ENCODE peak calls at places on chromosomes 6 and 20, in five cellular contexts. One of them, this sample, is unnamed.

GRCh38 chr20:2285618-2286017 is 10.2 kb upstream of the TGM3 start:
- DNase-seq in HL-60: no peak
- DNase-seq in tibial nerve: no peak
- DNase-seq in transverse colon: no peak
- DNase-seq in hepatocyte: no peak
- DNase-seq in this sample: no peak

GRCh38 chr6:130033999-130034814 is 15.8 kb downstream of the L3MBTL3 start:
- DNase-seq in HL-60: no peak
- DNase-seq in tibial nerve: no peak
- DNase-seq in transverse colon: no peak
- DNase-seq in hepatocyte: peak; percentile 54
- DNase-seq in this sample: no peak

GRCh38 chr6:42453649-42454427 is 2.1 kb upstream of the TRERF1 start:
- DNase-seq in HL-60: no peak
- DNase-seq in tibial nerve: no peak
- DNase-seq in transverse colon: peak; percentile 66
- DNase-seq in hepatocyte: peak; percentile 76
- DNase-seq in this sample: no peak

GRCh38 chr6:146860583-146860982 is 261.8 kb downstream of the ADGB start:
- DNase-seq in HL-60: no peak
- DNase-seq in tibial nerve: no peak
- DNase-seq in transverse colon: no peak
- DNase-seq in hepatocyte: no peak
- DNase-seq in this sample: no peak

GRCh38 chr6:141753180-141753579 is 379.5 kb upstream of the GJE1 start:
- DNase-seq in HL-60: no peak
- DNase-seq in tibial nerve: no peak
- DNase-seq in transverse colon: no peak
- DNase-seq in hepatocyte: no peak
- DNase-seq in this sample: no peak

GRCh38 chr6:131642565-131643261 is 5.6 kb downstream of the ENPP3 start:
- DNase-seq in HL-60: no peak
- DNase-seq in tibial nerve: no peak
- DNase-seq in transverse colon: no peak
- DNase-seq in hepatocyte: no peak
- DNase-seq in this sample: no peak

GRCh38 chr20:8244637-8245036 is 112.6 kb downstream of the PLCB1 start:
- DNase-seq in HL-60: no peak
- DNase-seq in tibial nerve: no peak
- DNase-seq in transverse colon: no peak
- DNase-seq in hepatocyte: peak; percentile 40
- DNase-seq in this sample: no peak

GRCh38 chr6:30264731-30265130 is 51.5 kb upstream of the TRIM26 start:
- DNase-seq in HL-60: no peak
- DNase-seq in tibial nerve: no peak
- DNase-seq in transverse colon: no peak
- DNase-seq in hepatocyte: no peak
- DNase-seq in this sample: no peak

GRCh38 chr6:7684076-7684475 is 41.8 kb upstream of the BMP6 start:
- DNase-seq in HL-60: no peak
- DNase-seq in tibial nerve: no peak
- DNase-seq in transverse colon: no peak
- DNase-seq in hepatocyte: no peak
- DNase-seq in this sample: no peak

GRCh38 chr6:152353440-152353839 is 283.7 kb downstream of the SYNE1 start:
- DNase-seq in HL-60: no peak
- DNase-seq in tibial nerve: no peak
- DNase-seq in transverse colon: no peak
- DNase-seq in hepatocyte: no peak
- DNase-seq in this sample: no peak

GRCh38 chr6:4640139-4640538 is 136.1 kb upstream of the CDYL start:
- DNase-seq in HL-60: no peak
- DNase-seq in tibial nerve: no peak
- DNase-seq in transverse colon: no peak
- DNase-seq in hepatocyte: no peak
- DNase-seq in this sample: no peak

GRCh38 chr20:4216142-4216735 is 200.9 kb upstream of the RNF24 start:
- DNase-seq in HL-60: no peak
- DNase-seq in tibial nerve: no peak
- DNase-seq in transverse colon: no peak
- DNase-seq in hepatocyte: no peak
- DNase-seq in this sample: no peak

GRCh38 chr6:170106906-170107525 is 183.9 kb downstream of the DLL1 start:
- DNase-seq in HL-60: no peak
- DNase-seq in tibial nerve: no peak
- DNase-seq in transverse colon: no peak
- DNase-seq in hepatocyte: no peak
- DNase-seq in this sample: no peak

GRCh38 chr6:79710127-79710526 is 79.0 kb downstream of the SH3BGRL2 start:
- DNase-seq in HL-60: no peak
- DNase-seq in tibial nerve: no peak
- DNase-seq in transverse colon: peak; percentile 10
- DNase-seq in hepatocyte: no peak
- DNase-seq in this sample: no peak

GRCh38 chr6:14635195-14635594 is 517.6 kb downstream of the CD83 start:
- DNase-seq in HL-60: no peak
- DNase-seq in tibial nerve: no peak
- DNase-seq in transverse colon: peak; percentile 57
- DNase-seq in hepatocyte: no peak
- DNase-seq in this sample: peak; percentile 48

GRCh38 chr20:32458837-32459220 is 100.7 kb downstream of the ASXL1 start:
- DNase-seq in HL-60: no peak
- DNase-seq in tibial nerve: no peak
- DNase-seq in transverse colon: no peak
- DNase-seq in hepatocyte: no peak
- DNase-seq in this sample: no peak

GRCh38 chr20:32327087-32327681 is 30.9 kb upstream of the ASXL1 start:
- DNase-seq in HL-60: no peak
- DNase-seq in tibial nerve: no peak
- DNase-seq in transverse colon: no peak
- DNase-seq in hepatocyte: peak; percentile 78
- DNase-seq in this sample: no peak

GRCh38 chr6:132414761-132415160 is 13.5 kb upstream of the MOXD1 start:
- DNase-seq in HL-60: no peak
- DNase-seq in tibial nerve: no peak
- DNase-seq in transverse colon: no peak
- DNase-seq in hepatocyte: no peak
- DNase-seq in this sample: no peak

GRCh38 chr6:112800916-112801315 is 453.8 kb downstream of the RFPL4B start:
- DNase-seq in HL-60: no peak
- DNase-seq in tibial nerve: no peak
- DNase-seq in transverse colon: no peak
- DNase-seq in hepatocyte: no peak
- DNase-seq in this sample: no peak

GRCh38 chr6:40789143-40789764 is 202.1 kb upstream of the LRFN2 start:
- DNase-seq in HL-60: no peak
- DNase-seq in tibial nerve: no peak
- DNase-seq in transverse colon: no peak
- DNase-seq in hepatocyte: no peak
- DNase-seq in this sample: peak; percentile 23

GRCh38 chr6:56947931-56948330 is 7.0 kb upstream of the BEND6 start:
- DNase-seq in HL-60: no peak
- DNase-seq in tibial nerve: no peak
- DNase-seq in transverse colon: no peak
- DNase-seq in hepatocyte: no peak
- DNase-seq in this sample: no peak

GRCh38 chr20:58366866-58367265 is 22.2 kb upstream of the VAPB start:
- DNase-seq in HL-60: no peak
- DNase-seq in tibial nerve: no peak
- DNase-seq in transverse colon: no peak
- DNase-seq in hepatocyte: no peak
- DNase-seq in this sample: no peak

GRCh38 chr6:44224154-44224977 is 971 bp downstream of the SLC29A1 start:
- DNase-seq in HL-60: no peak
- DNase-seq in tibial nerve: no peak
- DNase-seq in transverse colon: no peak
- DNase-seq in hepatocyte: no peak
- DNase-seq in this sample: no peak

GRCh38 chr6:53031281-53031680 is 33.9 kb upstream of the FBXO9 start:
- DNase-seq in HL-60: no peak
- DNase-seq in tibial nerve: no peak
- DNase-seq in transverse colon: no peak
- DNase-seq in hepatocyte: no peak
- DNase-seq in this sample: no peak

DNA sequence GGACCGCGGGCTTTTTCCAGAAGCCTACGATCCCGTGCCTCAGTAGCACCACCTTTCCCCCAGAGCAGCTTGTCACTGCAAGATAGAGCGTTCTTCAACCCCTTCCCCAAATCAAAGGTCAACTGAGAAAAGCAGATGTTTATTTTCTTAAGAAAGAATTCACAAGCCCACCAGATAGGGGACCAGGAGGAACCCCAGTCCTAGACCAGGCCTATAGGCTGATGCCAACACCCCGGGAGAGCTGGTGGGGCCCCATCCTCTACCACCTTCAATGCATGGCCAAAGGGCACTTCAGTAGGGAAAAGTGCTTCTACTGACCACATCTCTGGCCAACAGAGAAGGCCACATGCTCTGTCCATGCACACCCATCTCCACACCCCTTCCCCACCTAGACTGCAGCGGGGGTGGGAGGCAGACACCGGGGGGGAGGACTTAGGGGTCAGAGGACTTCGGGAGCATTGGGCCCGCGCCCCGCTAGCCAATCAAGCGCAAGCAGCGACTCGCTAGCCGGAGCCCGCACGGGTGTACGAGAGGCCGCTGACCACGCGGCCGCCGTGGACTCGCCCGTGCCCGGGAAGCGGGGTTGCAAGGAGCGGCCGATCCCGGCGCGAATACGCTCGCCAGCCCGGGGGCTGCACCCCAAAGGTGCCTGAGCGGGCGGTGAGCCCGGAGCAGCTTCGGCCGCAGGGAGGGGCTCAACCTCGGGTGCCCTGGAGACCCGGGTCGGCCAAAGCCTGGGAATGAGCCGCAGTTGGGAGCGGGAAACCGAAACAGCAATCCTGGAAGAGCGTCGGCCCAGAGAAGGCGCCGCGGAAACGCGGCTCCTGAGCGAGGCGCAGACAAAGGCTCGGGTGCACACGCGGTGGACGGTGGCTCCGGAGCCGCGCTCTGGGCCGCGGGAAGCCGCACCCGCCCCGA is 2.8 kb downstream of the PDE10A start:
- DNase-seq in HL-60: no peak
- DNase-seq in tibial nerve: no peak
- DNase-seq in transverse colon: no peak
- DNase-seq in hepatocyte: peak; percentile 36
- DNase-seq in this sample: no peak
- H3K27me3 ChIP-seq in HL-60: peaks cover 47% of the 10 kb centered on the region
- H3K27me3 ChIP-seq in tibial nerve: peaks cover 64% of the 10 kb centered on the region
- H3K27me3 ChIP-seq in transverse colon: peaks cover 66% of the 10 kb centered on the region
- H3K27me3 ChIP-seq in hepatocyte: peaks cover 75% of the 10 kb centered on the region
- H3K27me3 ChIP-seq in this sample: peaks cover 47% of the 10 kb centered on the region

GRCh38 chr20:61895686-61896057 is 170.0 kb downstream of the TAF4 start:
- DNase-seq in HL-60: no peak
- DNase-seq in tibial nerve: no peak
- DNase-seq in transverse colon: no peak
- DNase-seq in hepatocyte: no peak
- DNase-seq in this sample: no peak

GRCh38 chr20:61899971-61900370 is 165.7 kb downstream of the TAF4 start:
- DNase-seq in HL-60: no peak
- DNase-seq in tibial nerve: no peak
- DNase-seq in transverse colon: no peak
- DNase-seq in hepatocyte: no peak
- DNase-seq in this sample: no peak

GRCh38 chr20:61896058-61896961 is 169.4 kb downstream of the TAF4 start:
- DNase-seq in HL-60: peak; percentile 2
- DNase-seq in tibial nerve: no peak
- DNase-seq in transverse colon: peak; percentile 27
- DNase-seq in hepatocyte: peak; percentile 76
- DNase-seq in this sample: no peak

GRCh38 chr20:61898405-61898804 is 167.3 kb downstream of the TAF4 start:
- DNase-seq in HL-60: no peak
- DNase-seq in tibial nerve: no peak
- DNase-seq in transverse colon: no peak
- DNase-seq in hepatocyte: no peak
- DNase-seq in this sample: no peak

GRCh38 chr20:61897401-61898295 is 168.0 kb downstream of the TAF4 start:
- DNase-seq in HL-60: no peak
- DNase-seq in tibial nerve: no peak
- DNase-seq in transverse colon: no peak
- DNase-seq in hepatocyte: no peak
- DNase-seq in this sample: no peak
- TF ChIP-seq CTCF in HL-60: no peak
- TF ChIP-seq CTCF in tibial nerve: no peak
- TF ChIP-seq CTCF in transverse colon: no peak
- TF ChIP-seq CTCF in hepatocyte: no peak
- TF ChIP-seq CTCF in this sample: no peak

DNA sequence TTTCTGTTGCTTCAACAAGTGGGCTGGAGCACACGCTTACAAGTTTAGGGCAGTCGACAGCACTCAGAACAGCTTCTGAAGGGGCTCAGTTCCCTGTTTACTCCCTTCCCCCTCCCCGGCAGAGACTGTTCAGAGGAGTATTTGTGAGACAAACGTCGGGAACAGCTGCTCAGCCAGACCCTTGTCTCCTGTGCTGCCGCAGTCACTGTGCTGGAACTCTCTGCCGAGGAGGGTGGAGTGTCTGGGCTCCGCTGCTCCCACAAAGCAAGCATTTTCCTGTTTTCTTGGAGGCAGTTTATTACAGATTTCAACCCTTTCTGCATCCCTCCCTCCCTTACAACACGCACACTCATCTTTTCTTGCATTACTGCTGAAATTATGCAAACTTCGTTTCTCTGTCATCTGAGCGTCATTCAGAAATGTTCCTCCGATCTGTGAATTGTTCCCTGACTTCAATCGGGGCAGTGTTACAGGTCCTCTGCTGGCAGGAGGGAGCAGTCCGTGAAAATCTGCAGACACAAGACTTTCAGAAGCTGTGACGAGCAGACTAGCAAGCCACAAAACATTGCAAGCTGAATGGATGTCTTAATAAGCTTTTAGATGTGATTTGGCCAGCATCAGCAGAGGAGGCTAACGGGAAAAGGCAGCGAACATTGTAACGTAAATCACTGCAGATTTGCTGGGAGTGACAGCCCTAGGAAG is 76.3 kb downstream of the LYRM2 start:
- DNase-seq in HL-60: no peak
- DNase-seq in tibial nerve: no peak
- DNase-seq in transverse colon: no peak
- DNase-seq in hepatocyte: no peak
- DNase-seq in this sample: no peak
- H3K27ac ChIP-seq in HL-60: no peak overlapping the region
- H3K27ac ChIP-seq in tibial nerve: no peak overlapping the region
- H3K27ac ChIP-seq in transverse colon: no peak overlapping the region
- H3K27ac ChIP-seq in hepatocyte: peak overlapping the region; percentile 46
- H3K27ac ChIP-seq in this sample: no peak overlapping the region

GRCh38 chr6:31365864-31366263 is 8.9 kb upstream of the HLA-B start:
- DNase-seq in HL-60: no peak
- DNase-seq in tibial nerve: no peak
- DNase-seq in transverse colon: no peak
- DNase-seq in hepatocyte: no peak
- DNase-seq in this sample: no peak

GRCh38 chr6:31363809-31364208 is 6.8 kb upstream of the HLA-B start:
- DNase-seq in HL-60: no peak
- DNase-seq in tibial nerve: no peak
- DNase-seq in transverse colon: no peak
- DNase-seq in hepatocyte: no peak
- DNase-seq in this sample: no peak

GRCh38 chr6:31368461-31368860 is 11.5 kb upstream of the HLA-B start:
- DNase-seq in HL-60: no peak
- DNase-seq in tibial nerve: no peak
- DNase-seq in transverse colon: no peak
- DNase-seq in hepatocyte: no peak
- DNase-seq in this sample: no peak

GRCh38 chr6:31362751-31363150 is 5.8 kb upstream of the HLA-B start:
- DNase-seq in HL-60: no peak
- DNase-seq in tibial nerve: no peak
- DNase-seq in transverse colon: no peak
- DNase-seq in hepatocyte: no peak
- DNase-seq in this sample: no peak

GRCh38 chr6:31366693-31367470 is 9.9 kb upstream of the HLA-B start:
- DNase-seq in HL-60: peak; percentile 75
- DNase-seq in tibial nerve: peak; percentile 75
- DNase-seq in transverse colon: peak; percentile 90
- DNase-seq in hepatocyte: peak; percentile 95
- DNase-seq in this sample: peak; percentile 88
- H3K27me3 ChIP-seq in HL-60: peaks cover 3% of the 10 kb centered on the region
- H3K27me3 ChIP-seq in tibial nerve: peaks cover 17% of the 10 kb centered on the region
- H3K27me3 ChIP-seq in transverse colon: peaks cover 33% of the 10 kb centered on the region
- H3K27me3 ChIP-seq in hepatocyte: peaks cover 27% of the 10 kb centered on the region
- H3K27me3 ChIP-seq in this sample: no peaks in the 10 kb centered on the region

This sample was measured in CD4-positive, alpha-beta T cell.